ENCODE peak calls at places on chromosomes 16 and 17, in four cellular contexts. H is ovary, Z is tibial artery, L is KBM-7. M is an unnamed sample.

GRCh38 chr17:21019976-21020575 is 22.7 kb downstream of the USP22 start:
- DNase-seq in H (no peak), L (peak), Z (no peak), M (peak)

GRCh38 chr17:76276461-76277299 is 11.5 kb downstream of the UBALD2 start:
- DNase-seq in Z (no peak), L (no peak), H (no peak), M (no peak)

GRCh38 chr16:83533193-83533592 is 274.6 kb upstream of the HSBP1 start:
- DNase-seq in L (no peak), Z (no peak), H (no peak), M (no peak)

GRCh38 chr16:31400191-31400590 is 7.1 kb downstream of the ITGAD start:
- DNase-seq in H (no peak), L (peak), Z (no peak), M (peak)

GRCh38 chr16:55494994-55495421 is 13.9 kb upstream of the LPCAT2 start:
- DNase-seq in L (peak), H (peak), Z (peak), M (no peak)

GRCh38 chr17:63841350-63842172 is 924 bp downstream of the SMARCD2 start:
- DNase-seq in L (peak), H (peak), Z (peak), M (no peak)

GRCh38 chr16:11205754-11206459 is 50.1 kb downstream of the SOCS1 start:
- DNase-seq in H (no peak), L (peak), Z (no peak), M (no peak)

GRCh38 chr17:72812823-72813222 is 279.7 kb downstream of the SLC39A11 start:
- DNase-seq in Z (no peak), L (no peak), H (no peak), M (no peak)

GRCh38 chr16:82045471-82046178 is 10.6 kb downstream of the HSD17B2 start:
- DNase-seq in Z (no peak), H (no peak), L (no peak), M (no peak)

GRCh38 chr16:9797306-9797705 is 384.9 kb downstream of the GRIN2A start:
- DNase-seq in Z (no peak), H (no peak), L (no peak), M (no peak)

GRCh38 chr17:72538921-72539352 is 418.1 kb downstream of the SOX9 start:
- DNase-seq in L (no peak), Z (no peak), H (no peak), M (no peak)

GRCh38 chr17:66548158-66548557 is 245.7 kb downstream of the PRKCA start:
- DNase-seq in H (no peak), Z (no peak), L (no peak), M (no peak)

GRCh38 chr17:49016775-49017463 is 19.7 kb downstream of the IGF2BP1 start:
- DNase-seq in Z (peak), L (no peak), H (no peak), M (no peak)

GRCh38 chr17:52696362-52696761 is 537.8 kb upstream of the CA10 start:
- DNase-seq in L (no peak), Z (no peak), H (no peak), M (no peak)

GRCh38 chr16:46690281-46691178 is 1.1 kb downstream of the ORC6 start:
- DNase-seq in L (peak), H (no peak), Z (no peak), M (no peak)

GRCh38 chr17:43998552-43998951 is 5.9 kb upstream of the NAGS start:
- DNase-seq in H (no peak), Z (no peak), L (peak), M (no peak)

GRCh38 chr17:51221322-51221721 is 38.5 kb downstream of the MBTD1 start:
- DNase-seq in L (no peak), H (no peak), Z (no peak), M (no peak)

GRCh38 chr17:51014129-51014528 is 106.5 kb downstream of the SPAG9 start:
- DNase-seq in L (no peak), Z (no peak), H (no peak), M (no peak)

GRCh38 chr16:46658925-46659324 is 30.1 kb downstream of the VPS35 start:
- DNase-seq in Z (peak), H (no peak), L (peak), M (peak)

GRCh38 chr16:2473425-2473926 is 1.5 kb upstream of the TBC1D24 start:
- DNase-seq in L (no peak), Z (no peak), H (no peak), M (no peak)

GRCh38 chr17:59838196-59838911 is 54.4 kb downstream of the TUBD1 start:
- DNase-seq in H (no peak), Z (no peak), L (no peak), M (no peak)

GRCh38 chr17:16406742-16407674 is 8.4 kb upstream of the TRPV2 start:
- DNase-seq in Z (peak), L (no peak), H (peak), M (no peak)

GRCh38 chr17:74211929-74212261 is 1.5 kb upstream of the TTYH2 start:
- DNase-seq in L (peak), H (no peak), Z (no peak), M (no peak)

GRCh38 chr17:9294661-9295210 is 273.4 kb downstream of the NTN1 start:
- DNase-seq in Z (no peak), L (peak), H (no peak), M (no peak)

GRCh38 chr17:74759243-74759801 is 10.9 kb downstream of the NHERF1 start:
- DNase-seq in L (peak), Z (no peak), H (no peak), M (peak)

GRCh38 chr17:34300652-34301390 is 15.3 kb downstream of the CCL11 start:
- DNase-seq in H (no peak), Z (no peak), L (no peak), M (no peak)

GRCh38 chr17:40022961-40023541 is 7.8 kb downstream of the CSF3 start:
- DNase-seq in Z (no peak), H (no peak), L (no peak), M (no peak)